ENCODE peak calls at places on chromosomes 3 and 15, in eight cellular contexts. U is GM18507; Z is CD8-positive, alpha-beta T cell; Y is C1 segment of cervical spinal cord; Q is OCI-LY7; C is stimulated activated naive B cell treated with anti-CD40 and anti-IgM and Interleukin-4, amounts not matched to agents 10 μg/mL and 1 μg/mL and 100 μg/mL, for 72 hours; E is dermis microvascular lymphatic vessel endothelial cell; M is lower leg skin. X is an unnamed sample.

GRCh38 chr15:35055416-35056105 is 29.5 kb downstream of the NANOGP8 start:
- DNase-seq in Q (no peak), C (no peak), Z (no peak), Y (no peak), M (no peak), U (no peak), E (no peak), X (no peak)

GRCh38 chr15:77186518-77187095 is 115.7 kb upstream of the TSPAN3 start:
- DNase-seq in Q (peak; percentile 48), M (no peak), Y (no peak), Z (no peak), C (no peak), E (peak; percentile 66), U (no peak), X (no peak)

GRCh38 chr15:90191795-90192494 is 9.2 kb upstream of the SEMA4B start:
- DNase-seq in M (peak; percentile 93), Q (peak; percentile 89), Z (peak; percentile 66), C (peak; percentile 70), U (no peak), E (no peak), Y (peak; percentile 77), X (peak; percentile 49)

GRCh38 chr3:14438929-14439328 is 36.5 kb downstream of the SLC6A6 start:
- DNase-seq in Y (no peak), Q (no peak), U (no peak), M (no peak), Z (no peak), C (no peak), E (no peak), X (no peak)

GRCh38 chr3:194135806-194136518 is at the start of gene HES1:
- DNase-seq in M (peak; percentile 98), Z (no peak), C (peak; percentile 59), Q (peak; percentile 94), U (no peak), E (peak; percentile 99), Y (peak; percentile 66), X (peak; percentile 81)

GRCh38 chr3:148955544-148956346 is 35.6 kb upstream of the GYG1 start:
- DNase-seq in Q (peak; percentile 70), C (no peak), U (no peak), M (no peak), E (peak; percentile 82), Z (no peak), Y (no peak), X (peak; percentile 91)

GRCh38 chr3:190293621-190294020 is 28.6 kb downstream of the CLDN1 start:
- DNase-seq in M (no peak), U (no peak), Y (no peak), Q (no peak), E (no peak), Z (no peak), C (no peak), X (no peak)

GRCh38 chr3:31610700-31611275 is 78.1 kb downstream of the STT3B start:
- DNase-seq in M (no peak), U (no peak), Q (peak; percentile 23), E (peak; percentile 66), Z (no peak), Y (no peak), C (no peak), X (no peak)

GRCh38 chr15:74364936-74365618 is 2.4 kb downstream of the CYP11A1 start:
- DNase-seq in Q (no peak), M (peak; percentile 75), C (no peak), U (no peak), Y (no peak), E (no peak), Z (no peak), X (no peak)

GRCh38 chr3:13021141-13021933 is 51.9 kb downstream of the IQSEC1 start:
- DNase-seq in Y (no peak), Q (peak; percentile 80), E (peak; percentile 75), M (no peak), Z (no peak), U (no peak), C (peak; percentile 73), X (no peak)

GRCh38 chr3:141368925-141369794 is 856 bp downstream of the ZBTB38 start:
- DNase-seq in Z (no peak), Q (no peak), M (no peak), Y (no peak), U (no peak), C (no peak), E (peak; percentile 79), X (no peak)

GRCh38 chr3:46495901-46496456 is 1.8 kb upstream of the RTP3 start:
- DNase-seq in E (no peak), Z (peak; percentile 43), C (no peak), U (no peak), Q (no peak), Y (no peak), M (peak; percentile 29), X (no peak)

GRCh38 chr3:16243706-16244490 is 20.8 kb downstream of the DPH3 start:
- DNase-seq in M (no peak), Q (no peak), E (peak; percentile 59), U (no peak), Z (no peak), C (no peak), Y (no peak), X (no peak)

GRCh38 chr15:34085746-34086145 is 15.9 kb downstream of the EMC7 start:
- DNase-seq in Q (no peak), E (no peak), U (no peak), C (no peak), Y (no peak), M (no peak), Z (no peak), X (no peak)

GRCh38 chr3:104628185-104628789 is 738.4 kb upstream of the ALCAM start:
- DNase-seq in Y (no peak), C (no peak), Z (no peak), U (peak; percentile 2), M (no peak), Q (peak; percentile 57), E (peak; percentile 71), X (no peak)

GRCh38 chr3:116886202-116886893 is 176.8 kb downstream of the TUSC7 start:
- DNase-seq in Z (no peak), Q (peak; percentile 56), E (no peak), M (no peak), U (no peak), Y (no peak), C (no peak), X (no peak)

GRCh38 chr15:93047621-93048425 is 41.2 kb downstream of the RGMA start:
- DNase-seq in M (no peak), E (no peak), Y (no peak), C (no peak), U (no peak), Z (peak; percentile 79), Q (no peak), X (no peak)

GRCh38 chr3:124860599-124860998 is 26.6 kb downstream of the ITGB5 start:
- DNase-seq in M (peak; percentile 94), C (no peak), Y (no peak), E (peak; percentile 95), Z (no peak), U (no peak), Q (no peak), X (peak; percentile 64)

GRCh38 chr3:167520656-167521360 is 47.0 kb upstream of the SERPINI2 start:
- DNase-seq in C (no peak), Y (no peak), M (no peak), Z (no peak), Q (no peak), E (no peak), U (no peak), X (no peak)

GRCh38 chr3:104642827-104643226 is 723.9 kb upstream of the ALCAM start:
- DNase-seq in C (no peak), U (no peak), E (no peak), M (no peak), Z (no peak), Q (no peak), Y (no peak), X (no peak)

GRCh38 chr3:185813691-185814215 is 11.1 kb downstream of the IGF2BP2 start:
- DNase-seq in Y (no peak), Q (no peak), U (no peak), Z (no peak), C (no peak), M (no peak), E (no peak), X (no peak)

GRCh38 chr15:41183580-41183979 is 47.0 kb downstream of the EXD1 start:
- DNase-seq in Q (no peak), C (no peak), M (no peak), E (no peak), Z (no peak), U (no peak), Y (no peak), X (no peak)

GRCh38 chr3:14514323-14514720 is 25.8 kb downstream of the GRIP2 start:
- DNase-seq in M (peak; percentile 64), Y (no peak), Z (no peak), U (no peak), C (no peak), E (no peak), Q (no peak), X (no peak)

GRCh38 chr3:130850044-130850797 is 43.7 kb upstream of the ATP2C1 start:
- DNase-seq in M (no peak), Z (no peak), Q (no peak), Y (no peak), C (peak; percentile 29), U (peak; percentile 30), E (no peak), X (peak; percentile 17)

GRCh38 chr15:79208179-79208578 is 74.3 kb upstream of the ANKRD34C start:
- DNase-seq in E (no peak), C (no peak), U (no peak), Y (no peak), Q (peak; percentile 15), M (peak; percentile 42), Z (no peak), X (no peak)

GRCh38 chr3:146521356-146521755 is 23.1 kb downstream of the PLSCR1 start:
- DNase-seq in M (no peak), C (no peak), Z (no peak), Q (no peak), Y (no peak), E (no peak), U (no peak), X (no peak)

GRCh38 chr3:50136714-50137405 is 18.3 kb upstream of the SEMA3F start:
- DNase-seq in U (no peak), C (no peak), Z (no peak), M (no peak), Y (no peak), E (no peak), Q (no peak), X (no peak)

GRCh38 chr3:127233371-127233770 is 40.4 kb downstream of the PRR23E start:
- DNase-seq in E (peak; percentile 40), U (no peak), Z (no peak), Q (peak; percentile 7), C (no peak), M (no peak), Y (no peak), X (no peak)

GRCh38 chr15:33716025-33716424 is 252.3 kb upstream of the CHRM5 start:
- DNase-seq in Y (no peak), E (no peak), Q (no peak), Z (no peak), U (no peak), M (no peak), C (no peak), X (no peak)

GRCh38 chr3:69081583-69082262 is 1.6 kb upstream of the UBA3 start:
- DNase-seq in Y (no peak), Z (no peak), U (no peak), E (peak; percentile 78), M (no peak), C (no peak), Q (peak; percentile 21), X (no peak)

GRCh38 chr15:61138151-61138550 is 91.0 kb downstream of the RORA start:
- DNase-seq in Q (no peak), Y (no peak), Z (no peak), C (no peak), E (no peak), M (no peak), U (no peak), X (no peak)